ENCODE peak calls at places on chromosomes 16 and 17, in four cellular contexts. Y is lower lobe of right lung, G is ovary, D is left lung. Q is an unnamed sample.

GRCh38 chr17:80265205-80266068 is 4.8 kb downstream of the RNF213 start:
- DNase-seq in Y (peak; percentile 62), G (no peak), D (no peak), Q (no peak)

GRCh38 chr16:75997606-75998005 is 271.3 kb upstream of the CPHXL start:
- DNase-seq in Y (no peak), G (no peak), D (no peak), Q (no peak)

GRCh38 chr17:4579678-4580077 is 4.7 kb upstream of the SMTNL2 start:
- DNase-seq in Y (no peak), G (no peak), D (no peak), Q (no peak)

GRCh38 chr17:66577041-66577440 is 257.9 kb upstream of the CACNG5 start:
- DNase-seq in Y (no peak), G (no peak), D (no peak), Q (no peak)

GRCh38 chr16:14419817-14420216 is 210.2 kb downstream of the PARN start:
- DNase-seq in Y (no peak), G (no peak), D (no peak), Q (no peak)

GRCh38 chr16:72996291-72997062 is 51.5 kb downstream of the ZFHX3 start:
- DNase-seq in Y (no peak), G (no peak), D (no peak), Q (no peak)

GRCh38 chr17:4968166-4968915 is 724 bp upstream of the SPAG7 start:
- DNase-seq in Y (no peak), G (no peak), D (no peak), Q (no peak)

GRCh38 chr17:38454528-38454927 is 26.3 kb downstream of the ARHGAP23 start:
- DNase-seq in Y (peak; percentile 78), G (peak; percentile 68), D (peak; percentile 88), Q (no peak)

GRCh38 chr17:60423865-60424264 is 1.6 kb downstream of the CHCT1 start:
- DNase-seq in Y (no peak), G (no peak), D (no peak), Q (no peak)

GRCh38 chr17:30323262-30323894 is 10.5 kb downstream of the TMIGD1 start:
- DNase-seq in Y (no peak), G (no peak), D (no peak), Q (peak; percentile 15)

GRCh38 chr17:19397556-19398041 is 10.6 kb upstream of the MFAP4 start:
- DNase-seq in Y (no peak), G (no peak), D (no peak), Q (no peak)

GRCh38 chr16:4115209-4115940 is 867 bp downstream of the ADCY9 start:
- DNase-seq in Y (peak; percentile 75), G (peak; percentile 67), D (peak; percentile 89), Q (peak; percentile 23)

GRCh38 chr16:72783716-72784320 is 264.1 kb downstream of the ZFHX3 start:
- DNase-seq in Y (no peak), G (no peak), D (no peak), Q (no peak)

GRCh38 chr16:26078971-26079370 is 387.2 kb downstream of the HS3ST4 start:
- DNase-seq in Y (no peak), G (no peak), D (no peak), Q (no peak)

GRCh38 chr17:78089557-78090281 is 38.8 kb downstream of the TMC6 start:
- DNase-seq in Y (no peak), G (no peak), D (no peak), Q (no peak)

GRCh38 chr16:2480948-2481347 is 6.0 kb downstream of the TBC1D24 start:
- DNase-seq in Y (peak; percentile 86), G (no peak), D (no peak), Q (no peak)

GRCh38 chr17:42408076-42408475 is 15.0 kb downstream of the CAVIN1 start:
- DNase-seq in Y (no peak), G (no peak), D (no peak), Q (no peak)

GRCh38 chr16:7085776-7086175 is 246.9 kb upstream of the RBFOX1 start:
- DNase-seq in Y (no peak), G (no peak), D (no peak), Q (no peak)

GRCh38 chr17:54666559-54666958 is 234.1 kb upstream of the TOM1L1 start:
- DNase-seq in Y (no peak), G (no peak), D (no peak), Q (no peak)

GRCh38 chr17:18025596-18026407 is 13.2 kb downstream of the ATPAF2 start:
- DNase-seq in Y (no peak), G (no peak), D (no peak), Q (no peak)

GRCh38 chr17:56185905-56186783 is 32.9 kb downstream of the ANKFN1 start:
- DNase-seq in Y (no peak), G (no peak), D (no peak), Q (no peak)

GRCh38 chr16:633336-634050 is 2.6 kb downstream of the METTL26 start:
- DNase-seq in Y (no peak), G (peak; percentile 48), D (no peak), Q (no peak)

GRCh38 chr16:35596467-35596866 is 2137.1 kb downstream of the TP53TG3F start:
- DNase-seq in Y (no peak), G (no peak), D (no peak), Q (no peak)
- H3K9me3 ChIP-seq in Y (no peaks in the 10 kb centered on the region), G (no peaks in the 10 kb centered on the region), D (no peaks in the 10 kb centered on the region), Q (peaks cover 5% of the 10 kb centered on the region)

DNA sequence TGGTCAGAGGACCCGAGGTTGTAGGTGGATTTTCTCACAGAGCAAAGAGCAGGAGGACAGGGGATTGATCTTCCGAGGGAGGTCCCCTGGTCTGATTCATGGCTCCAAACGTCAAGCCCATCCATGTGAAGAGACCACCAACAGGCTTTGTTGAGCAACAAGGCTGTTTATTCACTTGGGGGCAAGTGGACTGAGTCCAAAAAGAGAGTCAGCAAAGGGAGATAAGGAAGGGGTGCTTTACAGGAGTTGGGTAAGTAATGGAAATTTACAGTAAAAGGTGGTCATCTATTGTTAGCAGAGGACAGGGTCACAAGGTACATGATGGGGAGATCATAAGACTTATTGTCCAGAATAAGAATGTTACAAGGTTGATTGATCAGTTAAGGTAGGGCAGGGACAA is 2285.8 kb downstream of the TP53TG3F start:
- DNase-seq in Y (no peak), G (no peak), D (no peak), Q (no peak)
- H3K9me3 ChIP-seq in Y (no peaks in the 10 kb centered on the region), G (peaks cover 4% of the 10 kb centered on the region), D (no peaks in the 10 kb centered on the region), Q (peaks cover 2% of the 10 kb centered on the region)

DNA sequence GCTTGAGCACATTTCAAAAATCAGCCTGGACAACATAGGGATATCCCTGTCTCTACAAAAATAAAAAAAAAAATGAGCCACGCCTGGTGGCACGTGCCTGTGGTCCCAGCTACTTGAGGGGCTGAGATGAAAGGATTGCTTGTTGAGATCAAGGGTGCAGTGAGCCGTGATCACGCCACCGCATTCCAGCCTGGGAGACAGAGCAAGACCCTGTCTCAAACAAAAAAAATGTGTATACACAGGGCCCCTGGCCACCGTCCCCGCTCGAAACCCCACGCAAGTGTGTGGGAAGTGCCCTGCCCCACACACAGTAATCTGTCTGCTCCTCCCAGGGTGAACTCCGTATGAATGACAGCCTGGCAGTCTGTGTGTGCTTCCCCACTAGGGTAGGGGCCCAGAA is 93.0 kb upstream of the RPL38 start:
- DNase-seq in Y (no peak), G (no peak), D (no peak), Q (no peak)
- H3K9me3 ChIP-seq in Y (no peaks in the 10 kb centered on the region), G (no peaks in the 10 kb centered on the region), D (no peaks in the 10 kb centered on the region), Q (no peaks in the 10 kb centered on the region)

DNA sequence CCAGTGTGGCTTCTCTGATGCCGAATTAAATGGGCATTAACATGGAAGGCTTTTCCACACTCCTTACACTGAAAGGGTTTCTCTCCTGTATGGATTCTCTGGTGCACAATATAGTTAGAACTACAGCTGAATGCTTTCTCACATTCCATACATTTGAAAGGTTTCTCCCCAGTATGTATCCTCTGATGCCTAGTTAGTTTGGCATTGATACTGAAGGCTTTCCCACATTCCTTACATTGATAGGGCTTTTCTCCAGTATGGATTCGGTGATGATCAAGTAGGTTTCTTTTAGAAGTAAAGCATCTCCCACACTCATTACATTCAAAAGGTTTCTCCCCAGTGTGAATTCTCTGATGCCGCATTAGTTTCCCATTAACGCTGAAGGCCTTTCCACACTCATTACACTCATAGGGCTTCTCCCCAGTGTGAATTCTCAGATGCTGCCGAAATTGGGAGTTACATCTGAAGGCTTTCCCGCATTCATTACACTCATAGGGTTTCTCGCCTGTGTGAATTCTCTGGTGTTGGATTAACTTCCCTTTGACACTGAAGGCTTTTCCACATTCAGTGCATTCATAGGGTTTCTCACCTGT is 6.5 kb upstream of the TLE7 start:
- DNase-seq in Y (no peak), G (no peak), D (no peak), Q (no peak)
- H3K9me3 ChIP-seq in Y (peaks cover 89% of the 10 kb centered on the region), G (peaks cover 67% of the 10 kb centered on the region), D (peaks cover 4% of the 10 kb centered on the region), Q (peaks cover 26% of the 10 kb centered on the region)